ENCODE peak calls at places on chromosomes 13 and 19, in five cellular contexts. O is activated CD4-positive, alpha-beta T cell treated with anti-CD3 and anti-CD28 coated beads for 48 hours; X is PC-9; I is KG1; D is left kidney. G is an unnamed sample.

GRCh38 chr19:11159598-11160001 is 4.0 kb upstream of the SPC24 start:
- DNase-seq in I (no peak), O (no peak), X (no peak), D (no peak), G (no peak)

GRCh38 chr19:14715841-14716240 is 26.0 kb downstream of the ZNF333 start:
- DNase-seq in I (no peak), X (no peak), O (no peak), D (no peak), G (no peak)

GRCh38 chr13:44312898-44313551 is 60.6 kb upstream of the SERP2 start:
- DNase-seq in X (peak; percentile 33), O (peak; percentile 20), D (no peak), I (no peak), G (no peak)

GRCh38 chr13:49183672-49184315 is 36.3 kb upstream of the MLNR start:
- DNase-seq in O (no peak), D (no peak), I (no peak), X (no peak), G (no peak)

GRCh38 chr19:9863759-9864158 is 28.6 kb downstream of the PIN1 start:
- DNase-seq in D (no peak), I (no peak), X (no peak), O (peak; percentile 43), G (no peak)

GRCh38 chr19:28881616-28882015 is 331.3 kb downstream of the UQCRFS1 start:
- DNase-seq in O (no peak), X (no peak), D (peak; percentile 73), I (no peak), G (no peak)

GRCh38 chr19:11265785-11266236 is 3.5 kb upstream of the DOCK6 start:
- DNase-seq in O (no peak), X (peak; percentile 87), D (no peak), I (no peak), G (no peak)

GRCh38 chr19:17977073-17977472 is 10.2 kb downstream of the KCNN1 start:
- DNase-seq in D (no peak), O (no peak), I (no peak), X (no peak), G (no peak)

GRCh38 chr13:63425131-63425530 is 2009.5 kb upstream of the PCDH20 start:
- DNase-seq in I (no peak), D (no peak), O (no peak), X (no peak), G (no peak)

GRCh38 chr19:17680235-17680722 is 7.9 kb downstream of the UNC13A start:
- DNase-seq in X (peak; percentile 37), I (no peak), O (peak; percentile 49), D (peak; percentile 74), G (peak; percentile 32)

GRCh38 chr19:48770223-48770622 is 14.9 kb downstream of the FGF21 start:
- DNase-seq in O (no peak), I (no peak), D (no peak), X (peak; percentile 59), G (no peak)

GRCh38 chr13:33721719-33722118 is 96.2 kb upstream of the RFC3 start:
- DNase-seq in O (no peak), I (no peak), X (no peak), D (no peak), G (no peak)

GRCh38 chr19:38915329-38916321 is 3.6 kb upstream of the CCER2 start:
- DNase-seq in X (no peak), I (no peak), O (no peak), D (no peak), G (no peak)

GRCh38 chr19:17777840-17778620 is 16.9 kb upstream of the B3GNT3 start:
- DNase-seq in X (peak; percentile 91), D (peak; percentile 70), I (no peak), O (peak; percentile 76), G (no peak)

GRCh38 chr19:4124638-4125037 is 716 bp upstream of the MAP2K2 start:
- DNase-seq in X (no peak), I (no peak), D (no peak), O (no peak), G (no peak)

GRCh38 chr13:91745962-91746361 is 347.5 kb downstream of the GPC5 start:
- DNase-seq in O (no peak), X (no peak), D (peak; percentile 71), I (no peak), G (no peak)

GRCh38 chr13:20354722-20355121 is 122.6 kb upstream of the GJB6 start:
- DNase-seq in D (no peak), I (no peak), X (no peak), O (no peak), G (no peak)

GRCh38 chr13:113448545-113448884 is 4.8 kb downstream of the ADPRHL1 start:
- DNase-seq in O (no peak), X (peak; percentile 63), I (no peak), D (no peak), G (no peak)

GRCh38 chr13:111298214-111298975 is 22.0 kb upstream of the TEX29 start:
- DNase-seq in I (no peak), X (no peak), D (no peak), O (no peak), G (no peak)

G was measured in activated gamma-delta T cell treated with anti-CD3 and anti-CD28 coated beads, Interleukin-2, amount 50 U/mL, for 16 hours.